ENCODE peak calls at places on chromosome 14, in four cellular contexts. One of them, this sample, is unnamed.

GRCh38 chr14:23078692-23079116 is 16.2 kb downstream of the ACIN1 start:
- DNase-seq in aorta: peak; percentile 88
- DNase-seq in CD4-positive, alpha-beta memory T cell: no peak
- DNase-seq in tibial artery: peak; percentile 94
- DNase-seq in this sample: no peak

GRCh38 chr14:64266206-64266605 is 28.0 kb downstream of the ESR2 start:
- DNase-seq in aorta: no peak
- DNase-seq in CD4-positive, alpha-beta memory T cell: no peak
- DNase-seq in tibial artery: no peak
- DNase-seq in this sample: peak; percentile 59

GRCh38 chr14:50389668-50390441 is 6.8 kb downstream of the CDKL1 start:
- DNase-seq in aorta: no peak
- DNase-seq in CD4-positive, alpha-beta memory T cell: no peak
- DNase-seq in tibial artery: no peak
- DNase-seq in this sample: no peak

GRCh38 chr14:73241481-73242165 is 4.3 kb downstream of the PAPLN start:
- DNase-seq in aorta: peak; percentile 30
- DNase-seq in CD4-positive, alpha-beta memory T cell: no peak
- DNase-seq in tibial artery: no peak
- DNase-seq in this sample: no peak

GRCh38 chr14:21990116-21990515 is 316.5 kb upstream of the OR4E1 start:
- DNase-seq in aorta: no peak
- DNase-seq in CD4-positive, alpha-beta memory T cell: no peak
- DNase-seq in tibial artery: no peak
- DNase-seq in this sample: no peak

GRCh38 chr14:71713061-71713850 is 219.0 kb upstream of the RGS6 start:
- DNase-seq in aorta: no peak
- DNase-seq in CD4-positive, alpha-beta memory T cell: no peak
- DNase-seq in tibial artery: no peak
- DNase-seq in this sample: no peak

GRCh38 chr14:38238881-38239280 is 17.0 kb downstream of the CLEC14A start:
- DNase-seq in aorta: no peak
- DNase-seq in CD4-positive, alpha-beta memory T cell: no peak
- DNase-seq in tibial artery: no peak
- DNase-seq in this sample: no peak

GRCh38 chr14:67480011-67480410 is 8.5 kb downstream of the TMEM229B start:
- DNase-seq in aorta: no peak
- DNase-seq in CD4-positive, alpha-beta memory T cell: no peak
- DNase-seq in tibial artery: no peak
- DNase-seq in this sample: no peak

GRCh38 chr14:87888136-87888999 is 104.6 kb downstream of the GALC start:
- DNase-seq in aorta: peak; percentile 62
- DNase-seq in CD4-positive, alpha-beta memory T cell: no peak
- DNase-seq in tibial artery: peak; percentile 43
- DNase-seq in this sample: peak; percentile 23

GRCh38 chr14:91232052-91232451 is 12.5 kb downstream of the GPR68 start:
- DNase-seq in aorta: no peak
- DNase-seq in CD4-positive, alpha-beta memory T cell: no peak
- DNase-seq in tibial artery: no peak
- DNase-seq in this sample: no peak

GRCh38 chr14:101636081-101636560 is 74.8 kb downstream of the DIO3 start:
- DNase-seq in aorta: no peak
- DNase-seq in CD4-positive, alpha-beta memory T cell: no peak
- DNase-seq in tibial artery: no peak
- DNase-seq in this sample: no peak

GRCh38 chr14:75335588-75335987 is 57.0 kb downstream of the FOS start:
- DNase-seq in aorta: no peak
- DNase-seq in CD4-positive, alpha-beta memory T cell: no peak
- DNase-seq in tibial artery: no peak
- DNase-seq in this sample: no peak

GRCh38 chr14:63504628-63505027 is 38.5 kb downstream of the PPP2R5E start:
- DNase-seq in aorta: no peak
- DNase-seq in CD4-positive, alpha-beta memory T cell: no peak
- DNase-seq in tibial artery: no peak
- DNase-seq in this sample: no peak

GRCh38 chr14:105153331-105153731 is 15.2 kb downstream of the JAG2 start:
- DNase-seq in aorta: no peak
- DNase-seq in CD4-positive, alpha-beta memory T cell: no peak
- DNase-seq in tibial artery: no peak
- DNase-seq in this sample: no peak
- H3K27ac ChIP-seq in aorta: no peak overlapping the region
- H3K27ac ChIP-seq in CD4-positive, alpha-beta memory T cell: no peak overlapping the region
- H3K27ac ChIP-seq in tibial artery: no peak overlapping the region
- H3K27ac ChIP-seq in this sample: no peak overlapping the region

DNA sequence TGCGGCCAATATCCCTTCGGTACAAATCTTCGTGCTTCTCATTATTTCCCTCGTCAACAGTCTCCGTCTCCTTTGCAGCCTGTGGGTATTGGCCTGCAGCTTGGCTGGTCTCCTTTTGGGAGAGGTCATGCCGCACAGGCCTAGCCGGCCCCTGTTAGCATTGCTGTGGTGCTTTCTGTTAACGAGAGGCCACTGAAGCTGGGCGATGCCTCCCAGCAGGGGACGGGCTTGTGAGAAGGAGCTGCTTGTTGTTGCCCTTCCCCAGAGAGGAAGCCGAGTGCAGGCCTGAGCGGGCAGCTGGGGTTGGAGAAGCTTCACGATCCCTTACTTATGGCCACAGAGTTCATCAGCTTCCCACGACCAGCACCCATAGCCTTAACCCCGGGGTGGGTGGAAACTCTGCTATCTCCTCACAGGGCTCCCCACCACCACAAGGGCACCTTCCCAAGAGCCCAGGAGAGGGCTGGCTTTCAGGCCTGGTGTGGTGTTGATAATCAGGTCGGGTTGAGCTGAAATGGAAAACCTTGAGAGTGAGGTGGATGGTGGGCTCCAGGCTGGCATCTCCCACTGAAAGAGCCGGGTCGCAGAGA is 228.5 kb downstream of the ZFP36L1 start:
- DNase-seq in aorta: no peak
- DNase-seq in CD4-positive, alpha-beta memory T cell: no peak
- DNase-seq in tibial artery: no peak
- DNase-seq in this sample: no peak
- H3K4me1 ChIP-seq in aorta: peaks cover 6% of the 10 kb centered on the region
- H3K4me1 ChIP-seq in CD4-positive, alpha-beta memory T cell: peaks cover 17% of the 10 kb centered on the region
- H3K4me1 ChIP-seq in tibial artery: peaks cover 21% of the 10 kb centered on the region
- H3K4me1 ChIP-seq in this sample: peaks cover 11% of the 10 kb centered on the region

DNA sequence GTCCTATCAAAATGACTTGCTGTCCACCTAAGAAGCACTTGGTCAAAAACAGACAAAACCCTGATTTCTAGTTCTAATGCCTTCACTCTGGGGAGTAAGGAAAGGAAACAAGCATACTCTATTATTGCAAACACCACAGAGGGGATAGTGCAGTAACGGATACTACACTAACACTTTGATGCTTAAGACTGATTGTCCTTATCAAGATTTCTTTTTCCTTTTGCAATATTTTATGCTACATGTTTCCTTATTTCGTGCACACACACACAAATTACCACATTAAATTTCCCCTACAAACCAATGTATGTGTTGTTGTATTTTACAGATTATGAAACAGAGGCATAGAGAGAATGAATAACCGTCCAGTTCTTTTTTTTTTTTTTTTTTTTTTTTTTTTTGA is 5.1 kb upstream of the RNASE3 start:
- DNase-seq in aorta: no peak
- DNase-seq in CD4-positive, alpha-beta memory T cell: no peak
- DNase-seq in tibial artery: no peak
- DNase-seq in this sample: no peak
- H3K27ac ChIP-seq in aorta: no peak overlapping the region
- H3K27ac ChIP-seq in CD4-positive, alpha-beta memory T cell: no peak overlapping the region
- H3K27ac ChIP-seq in tibial artery: no peak overlapping the region
- H3K27ac ChIP-seq in this sample: no peak overlapping the region

DNA sequence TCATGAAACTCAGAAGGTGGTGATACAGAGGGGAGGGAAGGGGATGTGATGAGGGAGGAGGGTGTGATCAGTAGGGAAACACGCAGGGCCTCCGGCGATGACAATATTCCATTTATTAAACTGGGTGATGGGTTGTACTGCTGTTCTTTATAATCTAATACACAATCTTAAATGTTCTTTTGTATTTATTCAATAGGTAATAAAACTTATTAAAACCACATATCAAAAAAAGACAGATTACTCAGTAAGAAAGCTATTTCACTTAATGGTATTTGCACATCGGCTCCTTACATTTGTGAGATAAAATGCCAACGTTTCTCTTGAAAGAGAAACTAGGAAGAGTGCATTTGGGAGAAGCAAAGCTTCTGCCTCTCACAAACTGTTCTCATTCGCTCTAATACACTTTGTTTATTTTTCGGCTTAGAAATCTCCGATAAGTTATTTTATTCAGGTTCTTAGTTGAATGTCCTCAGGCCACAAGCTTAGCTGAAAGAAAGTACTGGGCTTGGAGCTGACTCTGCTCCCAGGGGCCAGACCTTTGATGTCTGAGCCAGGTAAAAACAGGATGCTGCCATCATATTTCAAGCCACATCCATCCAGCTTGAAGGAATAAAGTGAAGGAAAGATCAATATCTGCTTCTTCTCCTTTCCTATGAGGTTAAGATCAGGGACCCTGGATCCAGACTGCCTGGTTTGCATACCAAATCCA is 17.5 kb downstream of the STON2 start:
- DNase-seq in aorta: no peak
- DNase-seq in CD4-positive, alpha-beta memory T cell: no peak
- DNase-seq in tibial artery: no peak
- DNase-seq in this sample: no peak
- H3K4me1 ChIP-seq in aorta: no peaks in the 10 kb centered on the region
- H3K4me1 ChIP-seq in CD4-positive, alpha-beta memory T cell: no peaks in the 10 kb centered on the region
- H3K4me1 ChIP-seq in tibial artery: no peaks in the 10 kb centered on the region
- H3K4me1 ChIP-seq in this sample: no peaks in the 10 kb centered on the region

DNA sequence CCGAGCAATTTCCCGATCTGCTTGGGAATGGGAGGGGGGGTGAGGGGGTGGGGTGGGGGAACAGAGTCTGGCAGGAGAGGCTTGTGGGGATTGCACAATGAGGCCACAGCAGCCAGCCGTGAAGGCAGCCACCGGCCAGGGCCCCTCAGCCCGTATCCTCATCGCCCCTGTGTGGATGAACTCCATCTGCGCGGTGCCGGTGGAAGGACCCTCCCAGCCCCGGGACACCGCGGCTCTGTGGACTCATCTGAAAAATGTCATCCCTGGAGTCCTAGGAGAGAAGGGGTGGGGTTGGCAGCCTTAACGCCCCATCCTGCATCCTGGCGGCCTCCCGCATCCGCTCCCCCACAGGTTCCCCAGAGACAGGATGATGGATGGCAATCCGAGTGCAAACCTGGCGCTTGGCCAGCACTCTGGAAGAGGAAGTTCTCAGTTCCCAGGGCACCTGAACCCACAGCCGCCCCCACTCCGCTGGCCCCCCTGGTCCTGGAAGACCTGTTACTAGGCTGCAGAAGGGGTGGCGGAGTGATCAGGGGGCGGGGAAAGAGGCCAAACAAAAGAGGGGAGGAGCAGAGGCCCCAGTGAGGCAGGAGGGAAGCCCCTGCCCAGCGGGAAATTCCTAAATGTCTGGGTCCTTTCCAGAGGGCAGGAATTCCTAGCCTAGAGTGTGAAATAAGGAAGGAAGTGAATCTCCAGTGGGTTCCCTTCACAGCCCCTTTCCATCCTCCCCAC is 1.2 kb upstream of the TNFAIP2 start:
- DNase-seq in aorta: peak; percentile 90
- DNase-seq in CD4-positive, alpha-beta memory T cell: no peak
- DNase-seq in tibial artery: peak; percentile 85
- DNase-seq in this sample: no peak
- H3K27ac ChIP-seq in aorta: no peak overlapping the region
- H3K27ac ChIP-seq in CD4-positive, alpha-beta memory T cell: no peak overlapping the region
- H3K27ac ChIP-seq in tibial artery: peak overlapping the region; percentile 58
- H3K27ac ChIP-seq in this sample: no peak overlapping the region

GRCh38 chr14:92651793-92652382 is 96.5 kb downstream of the LGMN start:
- DNase-seq in aorta: peak; percentile 88
- DNase-seq in CD4-positive, alpha-beta memory T cell: no peak
- DNase-seq in tibial artery: peak; percentile 75
- DNase-seq in this sample: peak; percentile 72

GRCh38 chr14:92649066-92649465 is 99.4 kb downstream of the LGMN start:
- DNase-seq in aorta: no peak
- DNase-seq in CD4-positive, alpha-beta memory T cell: no peak
- DNase-seq in tibial artery: no peak
- DNase-seq in this sample: no peak

GRCh38 chr14:92650581-92651105 is 97.8 kb downstream of the LGMN start:
- DNase-seq in aorta: no peak
- DNase-seq in CD4-positive, alpha-beta memory T cell: no peak
- DNase-seq in tibial artery: no peak
- DNase-seq in this sample: no peak

GRCh38 chr14:92651106-92651792 is 97.2 kb downstream of the LGMN start:
- DNase-seq in aorta: peak; percentile 86
- DNase-seq in CD4-positive, alpha-beta memory T cell: peak; percentile 85
- DNase-seq in tibial artery: no peak
- DNase-seq in this sample: peak; percentile 71

DNA sequence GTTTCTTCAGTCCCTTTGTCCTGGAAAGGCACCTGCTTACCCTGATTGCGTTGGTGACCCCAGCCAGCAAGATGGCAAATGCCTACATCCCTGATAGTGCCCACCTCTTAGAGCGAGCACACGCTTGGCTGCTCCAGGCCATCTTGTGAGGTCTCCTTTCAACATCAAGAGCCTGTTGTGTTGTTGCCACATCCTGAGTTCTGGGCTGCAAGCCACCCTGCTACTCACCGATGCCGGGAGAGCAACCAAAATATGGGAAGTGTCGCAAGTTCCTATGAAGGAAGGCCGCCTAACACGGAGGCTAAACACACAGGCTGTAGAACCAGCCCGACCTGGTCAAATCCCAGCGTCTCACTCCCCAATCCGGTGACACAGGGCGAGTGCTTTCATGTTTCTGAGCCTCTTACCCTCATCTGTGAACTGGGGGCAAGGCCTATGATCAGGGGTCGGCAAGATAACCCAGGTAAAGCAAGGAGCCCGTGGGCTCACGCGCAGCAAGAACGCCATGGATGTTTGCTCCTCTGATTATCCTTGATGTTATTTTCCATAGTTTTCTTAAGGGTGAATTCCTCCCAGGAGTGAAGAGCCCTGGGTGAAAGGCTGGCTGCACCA is 98.4 kb downstream of the LGMN start:
- DNase-seq in aorta: peak; percentile 90
- DNase-seq in CD4-positive, alpha-beta memory T cell: no peak
- DNase-seq in tibial artery: peak; percentile 74
- DNase-seq in this sample: no peak
- H3K4me1 ChIP-seq in aorta: peaks cover 9% of the 10 kb centered on the region
- H3K4me1 ChIP-seq in CD4-positive, alpha-beta memory T cell: peaks cover 80% of the 10 kb centered on the region
- H3K4me1 ChIP-seq in tibial artery: peaks cover 49% of the 10 kb centered on the region
- H3K4me1 ChIP-seq in this sample: peaks cover 57% of the 10 kb centered on the region

GRCh38 chr14:99309220-99309766 is 37.3 kb upstream of the BCL11B start:
- DNase-seq in aorta: no peak
- DNase-seq in CD4-positive, alpha-beta memory T cell: no peak
- DNase-seq in tibial artery: no peak
- DNase-seq in this sample: no peak
- H3K27ac ChIP-seq in aorta: no peak overlapping the region
- H3K27ac ChIP-seq in CD4-positive, alpha-beta memory T cell: no peak overlapping the region
- H3K27ac ChIP-seq in tibial artery: no peak overlapping the region
- H3K27ac ChIP-seq in this sample: no peak overlapping the region

DNA sequence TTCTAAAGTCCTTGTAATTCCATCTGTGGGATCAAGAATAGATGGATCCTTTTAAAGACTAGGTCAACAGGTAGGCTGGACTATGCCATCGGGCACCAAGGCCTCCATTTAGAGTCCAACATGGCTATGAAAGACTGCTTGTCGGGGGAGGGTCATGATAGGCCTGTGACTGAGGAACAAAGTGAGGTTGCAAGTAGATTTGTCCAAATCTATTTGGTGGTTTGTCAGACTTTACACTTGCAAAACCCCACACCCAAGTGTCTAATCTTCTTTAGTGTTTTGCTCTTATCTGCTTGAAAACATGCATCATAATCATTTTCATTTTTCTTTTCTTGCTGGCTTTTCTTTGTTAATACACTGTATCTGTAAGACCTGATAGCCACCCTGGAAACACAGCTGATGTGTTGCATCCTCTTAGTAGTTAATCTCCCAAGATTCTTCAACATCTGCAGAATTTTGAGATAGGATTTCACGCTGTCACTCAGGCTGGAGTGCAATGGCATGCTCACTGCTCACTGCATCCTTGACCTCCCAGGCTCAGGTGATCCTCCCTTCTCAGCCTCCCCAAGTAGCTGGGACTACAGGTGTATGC is 50.3 kb downstream of the TDP1 start:
- DNase-seq in aorta: no peak
- DNase-seq in CD4-positive, alpha-beta memory T cell: no peak
- DNase-seq in tibial artery: no peak
- DNase-seq in this sample: no peak
- H3K4me1 ChIP-seq in aorta: no peaks in the 10 kb centered on the region
- H3K4me1 ChIP-seq in CD4-positive, alpha-beta memory T cell: no peaks in the 10 kb centered on the region
- H3K4me1 ChIP-seq in tibial artery: no peaks in the 10 kb centered on the region
- H3K4me1 ChIP-seq in this sample: peaks cover 2% of the 10 kb centered on the region

This sample was measured in CD4-positive, CD25-positive, alpha-beta regulatory T cell.